ENCODE peak calls at places on chromosomes 7 and 10, in four cellular contexts. I is aorta, F is IMR-90, T is mucosa of descending colon. Z is an unnamed sample.

GRCh38 chr10:35579726-35580420 is 25.3 kb upstream of the GJD4 start:
- DNase-seq in I (no peak), T (no peak), F (no peak), Z (no peak)

GRCh38 chr7:90552521-90552920 is 43.6 kb upstream of the CDK14 start:
- DNase-seq in I (no peak), F (peak), T (no peak), Z (no peak)

GRCh38 chr10:6148908-6149307 is 53.8 kb upstream of the PFKFB3 start:
- DNase-seq in T (no peak), I (no peak), F (no peak), Z (no peak)

GRCh38 chr7:20235303-20235702 is 18.1 kb upstream of the MACC1 start:
- DNase-seq in T (no peak), I (no peak), F (no peak), Z (no peak)

GRCh38 chr7:133290676-133291332 is 37.9 kb downstream of the EXOC4 start:
- DNase-seq in T (no peak), F (peak), I (no peak), Z (no peak)

GRCh38 chr7:94008537-94008936 is 4.4 kb upstream of the BET1 start:
- DNase-seq in I (no peak), F (peak), T (no peak), Z (no peak)

GRCh38 chr10:130742936-130743675 is 568.4 kb downstream of the TCERG1L start:
- DNase-seq in F (no peak), T (no peak), I (peak), Z (peak)

GRCh38 chr7:92149736-92150239 is 15.5 kb upstream of the CYP51A1 start:
- DNase-seq in T (no peak), I (no peak), F (no peak), Z (no peak)

GRCh38 chr7:108234281-108234680 is 104.1 kb upstream of the LAMB4 start:
- DNase-seq in F (peak), I (no peak), T (no peak), Z (no peak)

GRCh38 chr7:38178695-38179344 is 775 bp downstream of the STARD3NL start:
- DNase-seq in I (no peak), F (peak), T (no peak), Z (no peak)

GRCh38 chr7:4734587-4735365 is 40.6 kb upstream of the AP5Z1 start:
- DNase-seq in T (no peak), F (no peak), I (no peak), Z (no peak)

GRCh38 chr10:6279540-6280267 is 77.0 kb downstream of the PFKFB3 start:
- DNase-seq in I (peak), T (no peak), F (peak), Z (no peak)

GRCh38 chr7:109950256-109950655 is 1140.7 kb upstream of the LRRN3 start:
- DNase-seq in T (no peak), I (no peak), F (no peak), Z (no peak)

GRCh38 chr7:41977165-41977651 is 259.8 kb downstream of the GLI3 start:
- DNase-seq in I (no peak), T (peak), F (peak), Z (no peak)

GRCh38 chr10:5488272-5489161 is 10.9 kb downstream of the CALML5 start:
- DNase-seq in T (peak), F (no peak), I (no peak), Z (peak)

GRCh38 chr7:22563621-22564241 is 63.7 kb upstream of the STEAP1B start:
- DNase-seq in I (no peak), T (no peak), F (peak), Z (no peak)

GRCh38 chr7:22566176-22566575 is 66.2 kb upstream of the STEAP1B start:
- DNase-seq in I (no peak), F (no peak), T (peak), Z (no peak)

GRCh38 chr7:22563115-22563514 is 63.1 kb upstream of the STEAP1B start:
- DNase-seq in T (no peak), I (no peak), F (peak), Z (no peak)

GRCh38 chr7:22565315-22565811 is 65.4 kb upstream of the STEAP1B start:
- DNase-seq in I (peak), T (no peak), F (peak), Z (no peak)

GRCh38 chr7:22564511-22565045 is 64.6 kb upstream of the STEAP1B start:
- DNase-seq in F (peak), I (no peak), T (no peak), Z (no peak)
- H3K4me3 ChIP-seq in F (no peak), I (no peak), T (no peak), Z (no peak)

GRCh38 chr10:80131499-80131901 is 1.0 kb upstream of the PLAC9 start:
- DNase-seq in I (no peak), F (no peak), T (no peak), Z (peak)

GRCh38 chr10:80133221-80133620 is 691 bp downstream of the PLAC9 start:
- DNase-seq in T (no peak), F (no peak), I (no peak), Z (peak)

GRCh38 chr10:80137031-80137712 is 4.6 kb downstream of the PLAC9 start:
- DNase-seq in I (no peak), F (peak), T (no peak), Z (peak)

GRCh38 chr10:80136134-80136571 is 3.6 kb downstream of the PLAC9 start:
- DNase-seq in I (peak), F (peak), T (peak), Z (peak)

DNA sequence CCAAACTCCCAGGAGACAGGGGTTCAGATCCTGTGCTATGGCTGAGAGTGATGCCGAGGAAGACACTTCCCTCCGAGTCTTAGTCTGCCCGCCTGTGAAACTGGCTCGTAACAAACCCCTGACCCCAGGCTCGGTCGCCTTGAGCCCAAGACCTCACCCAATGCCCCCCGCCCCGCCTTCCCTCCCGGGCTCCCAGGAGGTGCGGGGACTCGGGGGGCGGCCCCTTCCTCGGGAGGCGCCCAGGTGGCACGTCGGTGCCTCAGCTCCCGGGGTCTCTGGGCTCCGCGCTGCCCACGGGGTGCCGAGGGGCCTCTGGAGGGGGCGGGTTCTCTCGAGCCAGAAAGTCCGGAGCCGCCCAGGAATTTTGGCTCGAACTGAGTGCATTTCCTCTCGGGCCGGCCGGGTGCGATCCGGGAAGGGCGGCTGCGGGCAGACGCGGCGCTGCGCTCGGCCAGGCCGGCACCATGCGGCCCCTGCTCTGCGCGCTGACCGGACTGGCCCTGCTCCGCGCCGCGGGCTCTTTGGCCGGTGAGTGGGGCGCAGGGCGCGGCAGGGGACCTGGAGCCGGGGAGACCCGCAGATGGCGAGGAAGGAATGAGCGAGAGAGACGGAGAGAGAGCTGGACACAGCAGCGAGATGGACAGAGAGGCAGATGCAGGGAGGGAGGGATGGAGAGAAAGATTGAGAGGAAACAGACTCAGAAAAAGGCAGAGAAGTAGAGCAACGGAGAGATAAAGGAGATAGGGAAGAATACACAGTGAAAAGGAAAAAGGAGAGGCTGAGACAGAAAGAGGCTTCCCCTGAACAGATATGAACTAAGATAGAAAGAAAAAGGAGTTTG is at the start of gene PLAC9:
- DNase-seq in F (peak), T (no peak), I (peak), Z (peak)
- H3K4me3 ChIP-seq in F (peak), T (no peak), I (no peak), Z (peak)

GRCh38 chr7:33986951-33987948 is 81.9 kb downstream of the BMPER start:
- DNase-seq in T (peak), F (peak), I (no peak), Z (no peak)
- H3K4me3 ChIP-seq in T (no peak), F (no peak), I (no peak), Z (no peak)

DNA sequence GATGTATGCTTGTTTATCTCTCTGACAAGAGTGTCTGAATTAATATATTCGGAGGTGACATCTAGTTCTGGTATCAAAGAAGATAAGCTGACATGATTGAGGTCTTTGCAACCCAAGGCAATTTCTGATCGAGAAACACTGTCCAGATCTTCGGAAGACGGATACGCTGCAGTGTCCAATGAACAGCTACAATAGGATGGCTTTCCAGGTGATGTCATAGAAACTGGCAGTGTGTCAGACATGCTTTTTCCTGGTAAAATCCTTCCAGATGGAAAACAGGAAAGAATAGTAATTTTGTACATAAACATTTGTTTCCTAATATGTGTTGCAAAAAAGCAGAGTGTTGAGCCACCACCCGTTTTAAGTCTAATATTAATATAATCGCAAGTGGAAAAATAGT is 33.4 kb downstream of the VWDE start:
- DNase-seq in F (no peak), T (no peak), I (no peak), Z (no peak)
- H3K4me3 ChIP-seq in F (no peak), T (no peak), I (no peak), Z (no peak)

GRCh38 chr10:133010095-133010837 is 67.9 kb upstream of the CFAP46 start:
- DNase-seq in I (no peak), T (no peak), F (no peak), Z (no peak)
- H3K4me3 ChIP-seq in I (no peak), T (no peak), F (no peak), Z (peak)

GRCh38 chr7:100808354-100808875 is 18.9 kb downstream of the EPHB4 start:
- DNase-seq in F (no peak), I (no peak), T (no peak), Z (no peak)
- H3K4me3 ChIP-seq in F (no peak), I (no peak), T (no peak), Z (no peak)

DNA sequence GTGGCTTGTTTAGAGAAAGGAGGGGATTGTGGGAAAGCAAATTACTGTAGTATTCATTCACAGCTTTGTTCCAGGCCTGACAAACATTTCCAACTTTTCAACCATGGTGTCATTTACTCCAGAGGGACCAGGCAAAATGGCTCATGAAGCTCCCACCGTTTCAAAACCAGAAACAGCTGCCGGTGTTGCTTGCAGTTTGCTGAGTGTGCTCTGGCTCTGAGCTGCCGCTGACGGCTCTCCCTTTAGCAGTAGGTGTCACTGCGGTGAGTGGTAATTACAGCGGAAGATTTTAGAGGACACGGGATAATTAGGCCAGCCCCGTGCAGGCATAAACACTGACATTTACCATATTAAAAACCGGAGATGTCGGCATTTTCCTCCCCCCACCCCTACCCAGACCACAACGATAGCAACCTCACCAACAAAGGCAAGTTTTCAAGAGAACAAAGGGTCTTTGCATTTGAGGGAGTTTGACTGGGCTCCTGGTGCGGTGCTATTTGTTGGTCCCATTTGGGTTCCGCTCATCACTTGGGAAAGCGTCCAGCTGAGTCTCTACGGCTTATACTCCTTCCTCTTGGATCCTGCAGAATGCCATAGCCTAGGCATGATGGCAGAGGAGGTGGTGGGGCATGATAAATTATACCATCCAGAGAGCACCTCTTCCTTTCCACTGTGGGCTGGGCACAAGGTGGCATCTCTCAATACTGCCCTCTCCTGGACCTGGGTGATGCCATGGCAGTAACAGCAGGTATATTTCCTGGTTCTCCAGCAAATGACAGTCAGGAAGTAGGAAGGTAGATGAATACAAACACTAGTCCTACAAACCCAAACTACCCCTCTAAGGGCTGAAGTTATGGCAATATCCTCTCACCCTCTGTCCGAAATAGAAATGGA is 1005.2 kb downstream of the KCNMA1 start:
- DNase-seq in F (no peak), T (peak), I (no peak), Z (no peak)
- H3K4me3 ChIP-seq in F (no peak), T (no peak), I (no peak), Z (no peak)

DNA sequence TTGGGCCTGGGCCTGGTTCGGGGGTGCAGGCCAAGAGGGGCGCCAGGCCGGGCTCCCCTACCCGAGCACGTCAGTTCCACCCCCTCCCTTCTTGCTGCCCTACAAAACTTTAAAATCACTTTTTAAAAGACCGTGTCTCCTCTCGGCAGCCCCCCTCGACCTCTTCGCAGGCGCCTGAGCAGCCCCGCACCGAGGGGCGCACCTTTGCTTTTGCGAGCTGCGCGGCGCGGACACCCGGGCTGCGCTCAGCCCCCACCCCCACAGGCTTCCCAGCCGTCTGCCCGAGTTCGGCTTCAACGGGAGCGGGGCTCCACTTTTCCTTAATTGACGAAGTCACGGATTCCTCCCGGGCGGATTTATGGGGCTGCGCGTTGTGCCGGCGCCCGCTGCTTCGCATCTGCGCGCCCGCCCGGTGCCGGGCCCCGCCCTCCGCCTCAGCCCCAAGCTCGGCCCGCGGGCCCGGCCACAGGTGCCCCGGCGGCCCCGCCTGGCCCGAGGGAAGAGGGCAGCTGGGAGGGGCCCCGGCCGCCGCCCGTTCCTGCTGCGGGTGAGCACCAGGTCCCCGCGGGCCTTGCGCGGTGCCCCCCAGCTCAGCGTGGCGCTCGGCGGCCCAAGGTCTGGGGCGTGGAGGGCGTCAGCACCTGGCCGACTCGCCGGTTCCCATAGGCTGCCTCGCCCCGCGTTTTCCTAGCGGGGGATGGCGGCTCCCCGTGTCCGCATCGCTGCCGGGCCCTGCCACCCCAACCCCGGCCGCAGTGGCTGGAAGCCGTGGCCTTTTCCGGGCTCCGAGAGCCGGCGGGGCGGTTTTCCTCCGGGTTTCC is 10.8 kb upstream of the MNX1 start:
- DNase-seq in T (no peak), I (no peak), F (no peak), Z (peak)
- H3K4me3 ChIP-seq in T (no peak), I (no peak), F (no peak), Z (peak)

GRCh38 chr10:126905776-126906703 is 812 bp downstream of the DOCK1 start:
- DNase-seq in I (peak), T (peak), F (peak), Z (peak)
- H3K4me3 ChIP-seq in I (peak), T (peak), F (peak), Z (peak)

GRCh38 chr7:134674424-134674823 is 27.8 kb downstream of the BPGM start:
- DNase-seq in I (no peak), F (no peak), T (no peak), Z (no peak)

GRCh38 chr7:134667899-134668298 is 21.2 kb downstream of the BPGM start:
- DNase-seq in F (no peak), I (no peak), T (no peak), Z (no peak)

GRCh38 chr7:134671670-134672069 is 25.0 kb downstream of the BPGM start:
- DNase-seq in I (no peak), T (no peak), F (no peak), Z (no peak)

GRCh38 chr7:134669845-134670373 is 23.3 kb downstream of the BPGM start:
- DNase-seq in T (peak), I (no peak), F (peak), Z (no peak)

GRCh38 chr7:134669388-134669787 is 22.7 kb downstream of the BPGM start:
- DNase-seq in I (no peak), T (no peak), F (no peak), Z (no peak)
- H3K4me3 ChIP-seq in I (no peak), T (no peak), F (no peak), Z (no peak)

Z was measured in suprapubic skin.